ENCODE peak calls at places on chromosomes 11 and 22, in ten cellular contexts. O is heart left ventricle, H is uterus, J is vagina, N is K562, C is esophagus muscularis mucosa, W is GM12891, K is A549, S is H54, M is lower leg skin. F is an unnamed sample.

GRCh38 chr22:28181332-28181731 is 262.3 kb upstream of the PITPNB start:
- DNase-seq in O (no peak), H (no peak), J (no peak), N (no peak), C (no peak), W (no peak), K (no peak), S (no peak), M (no peak), F (no peak)

GRCh38 chr11:118156531-118157185 is 4.0 kb upstream of the SCN4B start:
- DNase-seq in O (no peak), H (no peak), J (no peak), N (peak), C (no peak), W (no peak), K (no peak), S (no peak), M (no peak), F (no peak)

GRCh38 chr22:28943501-28943879 is 60.1 kb downstream of the ZNRF3 start:
- DNase-seq in O (no peak), H (peak), J (no peak), N (no peak), C (no peak), W (no peak), K (no peak), S (no peak), M (peak), F (no peak)

GRCh38 chr11:45879803-45880685 is 5.4 kb upstream of the MAPK8IP1 start:
- DNase-seq in O (no peak), H (peak), J (no peak), N (peak), C (no peak), W (no peak), K (peak), S (peak), M (no peak), F (no peak)

GRCh38 chr11:57775474-57775873 is 13.9 kb downstream of the CTNND1 start:
- DNase-seq in O (peak), H (peak), J (no peak), N (no peak), C (no peak), W (no peak), K (no peak), S (no peak), M (no peak), F (no peak)

GRCh38 chr22:50314455-50315288 is 7.2 kb upstream of the PLXNB2 start:
- DNase-seq in O (peak), H (no peak), J (no peak), N (peak), C (no peak), W (peak), K (no peak), S (no peak), M (no peak), F (no peak)

GRCh38 chr11:19393941-19394340 is 153.2 kb upstream of the E2F8 start:
- DNase-seq in O (no peak), H (no peak), J (no peak), N (no peak), C (no peak), W (no peak), K (no peak), S (no peak), M (peak), F (peak)

GRCh38 chr11:13135385-13136271 is 126.5 kb downstream of the RASSF10 start:
- DNase-seq in O (no peak), H (no peak), J (no peak), N (peak), C (peak), W (no peak), K (peak), S (no peak), M (no peak), F (no peak)

GRCh38 chr22:29695129-29695926 is 24.5 kb upstream of the CABP7 start:
- DNase-seq in O (no peak), H (no peak), J (no peak), N (no peak), C (no peak), W (no peak), K (no peak), S (no peak), M (peak), F (no peak)

GRCh38 chr11:134617360-134617759 is 205.3 kb upstream of the B3GAT1 start:
- DNase-seq in O (no peak), H (no peak), J (peak), N (no peak), C (no peak), W (no peak), K (no peak), S (no peak), M (peak), F (no peak)

GRCh38 chr11:69997352-69997751 is 80.8 kb upstream of the ANO1 start:
- DNase-seq in O (no peak), H (no peak), J (no peak), N (no peak), C (no peak), W (no peak), K (no peak), S (no peak), M (no peak), F (no peak)

GRCh38 chr11:104332110-104332509 is 168.2 kb upstream of the PDGFD start:
- DNase-seq in O (no peak), H (no peak), J (no peak), N (peak), C (no peak), W (no peak), K (peak), S (no peak), M (no peak), F (no peak)

GRCh38 chr11:65854871-65855837 is 2.8 kb downstream of the CFL1 start:
- DNase-seq in O (no peak), H (no peak), J (no peak), N (no peak), C (no peak), W (no peak), K (no peak), S (no peak), M (no peak), F (no peak)

GRCh38 chr11:70415642-70416395 is 17.5 kb downstream of the CTTN start:
- DNase-seq in O (no peak), H (no peak), J (no peak), N (no peak), C (no peak), W (no peak), K (no peak), S (no peak), M (no peak), F (no peak)

GRCh38 chr11:16764888-16765287 is 26.4 kb downstream of the C11orf58 start:
- DNase-seq in O (no peak), H (no peak), J (no peak), N (no peak), C (no peak), W (no peak), K (no peak), S (no peak), M (no peak), F (peak)

GRCh38 chr22:49312601-49313000 is 515.1 kb downstream of the BRD1 start:
- DNase-seq in O (no peak), H (no peak), J (peak), N (no peak), C (peak), W (no peak), K (no peak), S (no peak), M (no peak), F (no peak)

GRCh38 chr11:23143031-23143430 is 282.8 kb upstream of the CCDC179 start:
- DNase-seq in O (no peak), H (no peak), J (no peak), N (no peak), C (no peak), W (no peak), K (no peak), S (no peak), M (no peak), F (no peak)

GRCh38 chr22:26131755-26132154 is 37.5 kb upstream of the SEZ6L start:
- DNase-seq in O (no peak), H (no peak), J (no peak), N (no peak), C (peak), W (no peak), K (no peak), S (no peak), M (no peak), F (no peak)

GRCh38 chr11:130480721-130481140 is 32.3 kb downstream of the ADAMTS15 start:
- DNase-seq in O (no peak), H (no peak), J (no peak), N (no peak), C (no peak), W (no peak), K (no peak), S (no peak), M (peak), F (no peak)

GRCh38 chr11:15841898-15842297 is 514.4 kb downstream of the SOX6 start:
- DNase-seq in O (no peak), H (no peak), J (no peak), N (no peak), C (no peak), W (no peak), K (no peak), S (no peak), M (no peak), F (no peak)

GRCh38 chr11:70431611-70432010 is 33.3 kb downstream of the CTTN start:
- DNase-seq in O (no peak), H (no peak), J (no peak), N (no peak), C (no peak), W (no peak), K (no peak), S (no peak), M (no peak), F (no peak)

GRCh38 chr11:859394-860131 is 16.9 kb downstream of the TSPAN4 start:
- DNase-seq in O (peak), H (peak), J (no peak), N (peak), C (no peak), W (no peak), K (peak), S (peak), M (no peak), F (peak)

DNA sequence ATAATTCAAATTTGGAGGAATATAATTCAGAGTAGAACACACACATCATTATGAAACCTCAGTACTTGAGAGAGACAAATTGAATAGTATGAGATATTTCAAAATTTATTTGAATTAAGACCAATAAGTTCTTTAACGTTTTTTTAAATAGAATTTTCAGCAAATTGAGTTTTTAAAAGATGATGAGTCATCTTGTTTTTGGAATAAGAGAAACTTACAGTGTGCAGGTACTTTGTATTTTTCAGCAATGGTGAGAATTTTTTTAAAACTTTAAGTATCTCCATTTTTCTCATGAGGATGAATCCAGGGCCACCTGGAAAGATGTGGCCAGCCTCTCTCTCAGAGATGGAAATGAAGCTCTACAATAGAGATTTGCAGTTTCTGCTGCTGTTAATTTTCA is 1015.0 kb upstream of the TENM4 start:
- DNase-seq in O (no peak), H (no peak), J (no peak), N (no peak), C (no peak), W (no peak), K (no peak), S (no peak), M (no peak), F (no peak)
- TF ChIP-seq POLR2A in O (no peak), H (no peak), J (no peak), N (no peak), C (no peak), W (no peak), K (no peak), S (no peak), M (no peak), F (no peak)

GRCh38 chr22:38314140-38314991 is 2.9 kb downstream of the CSNK1E start:
- DNase-seq in O (no peak), H (no peak), J (no peak), N (no peak), C (no peak), W (no peak), K (no peak), S (no peak), M (no peak), F (no peak)
- TF ChIP-seq POLR2A in O (no peak), H (no peak), J (no peak), N (no peak), C (no peak), W (no peak), K (no peak), S (no peak), M (no peak), F (no peak)

GRCh38 chr11:115317428-115318185 is 186.6 kb downstream of the CADM1 start:
- DNase-seq in O (no peak), H (no peak), J (no peak), N (no peak), C (no peak), W (no peak), K (no peak), S (no peak), M (no peak), F (no peak)

GRCh38 chr11:115316682-115317081 is 187.5 kb downstream of the CADM1 start:
- DNase-seq in O (no peak), H (no peak), J (no peak), N (no peak), C (no peak), W (no peak), K (no peak), S (no peak), M (no peak), F (no peak)

GRCh38 chr11:115311949-115312348 is 192.3 kb downstream of the CADM1 start:
- DNase-seq in O (no peak), H (no peak), J (no peak), N (no peak), C (no peak), W (no peak), K (no peak), S (no peak), M (no peak), F (no peak)

GRCh38 chr11:115314330-115314729 is 189.9 kb downstream of the CADM1 start:
- DNase-seq in O (no peak), H (no peak), J (no peak), N (no peak), C (no peak), W (no peak), K (no peak), S (no peak), M (no peak), F (no peak)

GRCh38 chr11:115313224-115313838 is 190.9 kb downstream of the CADM1 start:
- DNase-seq in O (no peak), H (no peak), J (no peak), N (no peak), C (no peak), W (no peak), K (no peak), S (no peak), M (no peak), F (no peak)
- TF ChIP-seq POLR2A in O (no peak), H (no peak), J (no peak), N (no peak), C (no peak), W (no peak), K (no peak), S (no peak), M (no peak), F (no peak)

DNA sequence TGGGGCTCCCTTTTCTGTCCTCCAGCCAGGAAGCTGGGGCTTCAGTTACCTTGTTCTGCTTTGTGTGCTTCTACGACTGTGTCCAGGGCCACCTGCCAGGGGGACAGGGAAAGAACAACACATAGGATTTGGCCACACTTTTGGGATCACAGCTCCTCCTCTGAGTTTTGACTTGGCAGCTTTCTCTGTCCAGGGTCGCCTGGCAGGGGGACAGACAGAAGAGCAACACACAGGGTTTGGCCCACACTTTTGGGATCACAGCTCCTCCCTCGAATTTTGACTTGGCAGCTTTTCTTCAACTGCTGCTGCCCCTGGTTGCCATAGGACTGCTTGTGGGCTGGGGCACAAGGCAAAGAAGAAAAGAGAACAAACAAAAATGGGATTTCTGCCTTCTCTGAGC is 19.1 kb downstream of the INCENP start:
- DNase-seq in O (no peak), H (no peak), J (no peak), N (no peak), C (no peak), W (no peak), K (no peak), S (no peak), M (peak), F (no peak)
- TF ChIP-seq POLR2A in O (no peak), H (no peak), J (no peak), N (no peak), C (no peak), W (no peak), K (no peak), S (no peak), M (no peak), F (no peak)

GRCh38 chr22:41288245-41288946 is 2.4 kb upstream of the RANGAP1 start:
- DNase-seq in O (no peak), H (no peak), J (no peak), N (no peak), C (no peak), W (no peak), K (peak), S (no peak), M (no peak), F (no peak)
- TF ChIP-seq POLR2A in O (no peak), H (no peak), J (no peak), N (no peak), C (no peak), W (no peak), K (no peak), S (no peak), M (no peak), F (no peak)

GRCh38 chr11:114259124-114259526 is 37.1 kb upstream of the NNMT start:
- DNase-seq in O (no peak), H (peak), J (no peak), N (no peak), C (no peak), W (no peak), K (no peak), S (no peak), M (peak), F (peak)
- TF ChIP-seq POLR2A in O (no peak), H (no peak), J (no peak), N (no peak), C (no peak), W (no peak), K (no peak), S (no peak), M (no peak), F (no peak)

GRCh38 chr11:107928046-107928766 is at the start of gene RAB39A:
- DNase-seq in O (peak), H (peak), J (no peak), N (peak), C (peak), W (peak), K (peak), S (peak), M (peak), F (peak)
- TF ChIP-seq POLR2A in O (no peak), H (no peak), J (no peak), N (no peak), C (no peak), W (no peak), K (no peak), S (no peak), M (no peak), F (no peak)